ENCODE peak calls at places on chromosomes 7 and 10, in four cellular contexts. P is psoas muscle, U is kidney epithelial cell, V is fibroblast of mammary gland. L is an unnamed sample.
A peak's percentile ranks its signal among the peaks of the same experiment; 100 is the strongest.

GRCh38 chr7:27746978-27747377 is 7.0 kb downstream of the TAX1BP1 start:
- DNase-seq in V (no peak), U (no peak), P (no peak), L (no peak)

GRCh38 chr10:45308707-45309106 is 6.7 kb downstream of the OR13A1 start:
- DNase-seq in V (no peak), P (no peak), U (no peak), L (peak; percentile 2)

GRCh38 chr7:138237995-138238394 is 161.7 kb downstream of the AKR1D1 start:
- DNase-seq in V (no peak), U (no peak), P (no peak), L (no peak)

GRCh38 chr10:122279725-122280141 is 8.6 kb downstream of the BTBD16 start:
- DNase-seq in V (peak; percentile 50), P (no peak), U (no peak), L (peak; percentile 85)

GRCh38 chr10:97520520-97520919 is 21.8 kb downstream of the UBTD1 start:
- DNase-seq in V (no peak), P (no peak), U (no peak), L (no peak)

GRCh38 chr7:69800495-69800894 is 202.2 kb downstream of the AUTS2 start:
- DNase-seq in U (peak; percentile 28), P (no peak), V (peak; percentile 62), L (peak; percentile 18)

GRCh38 chr10:114258274-114258840 is 19.3 kb downstream of the VWA2 start:
- DNase-seq in V (no peak), P (no peak), U (no peak), L (no peak)

GRCh38 chr7:33716581-33717477 is 188.5 kb upstream of the BMPER start:
- DNase-seq in V (peak; percentile 73), P (no peak), U (no peak), L (peak; percentile 85)

GRCh38 chr7:14720792-14721191 is 181.8 kb downstream of the DGKB start:
- DNase-seq in U (no peak), P (no peak), V (peak; percentile 77), L (no peak)

GRCh38 chr10:79148452-79149344 is 79.9 kb downstream of the ZMIZ1 start:
- DNase-seq in V (peak; percentile 76), U (no peak), P (peak; percentile 79), L (no peak)

GRCh38 chr7:108267615-108268014 is 137.5 kb upstream of the LAMB4 start:
- DNase-seq in V (no peak), U (no peak), P (no peak), L (no peak)

GRCh38 chr10:102409604-102410426 is 8.8 kb downstream of the PSD start:
- DNase-seq in V (no peak), U (no peak), P (no peak), L (no peak)

GRCh38 chr7:45136106-45137060 is 21.2 kb upstream of the RAMP3 start:
- DNase-seq in V (peak; percentile 82), P (peak; percentile 44), U (no peak), L (peak; percentile 87)

GRCh38 chr10:129956902-129957673 is 7.0 kb downstream of the EBF3 start:
- DNase-seq in V (no peak), P (no peak), U (no peak), L (no peak)

GRCh38 chr7:34058791-34059550 is 153.6 kb downstream of the BMPER start:
- DNase-seq in V (peak; percentile 48), P (no peak), U (no peak), L (no peak)

GRCh38 chr7:122166708-122167107 is 22.7 kb upstream of the AASS start:
- DNase-seq in V (peak; percentile 56), U (no peak), P (no peak), L (peak; percentile 91)

GRCh38 chr10:29929006-29929405 is 130.4 kb downstream of the JCAD start:
- DNase-seq in V (no peak), P (no peak), U (no peak), L (no peak)

GRCh38 chr10:104472957-104473745 is 119.5 kb downstream of the CFAP58 start:
- DNase-seq in U (no peak), V (peak; percentile 16), P (no peak), L (no peak)

GRCh38 chr7:44385384-44386138 is 60.2 kb upstream of the CAMK2B start:
- DNase-seq in U (no peak), P (no peak), V (no peak), L (peak; percentile 67)

GRCh38 chr7:42174391-42174848 is 62.6 kb downstream of the GLI3 start:
- DNase-seq in U (no peak), V (peak; percentile 71), P (peak; percentile 24), L (no peak)

GRCh38 chr7:83824214-83824613 is 175.3 kb upstream of the SEMA3E start:
- DNase-seq in P (no peak), U (no peak), V (peak; percentile 19), L (peak; percentile 4)

GRCh38 chr10:94293344-94293743 is 69.4 kb downstream of the NOC3L start:
- DNase-seq in P (peak; percentile 20), U (no peak), V (peak; percentile 62), L (no peak)

GRCh38 chr10:7773845-7774801 is 13.7 kb downstream of the KIN start:
- DNase-seq in P (no peak), U (no peak), V (no peak), L (no peak)

GRCh38 chr7:76125560-76125959 is 76.1 kb upstream of the SRRM3 start:
- DNase-seq in V (no peak), P (no peak), U (no peak), L (no peak)

GRCh38 chr10:75283150-75284096 is 47.7 kb upstream of the COMTD1 start:
- DNase-seq in U (no peak), P (no peak), V (peak; percentile 33), L (peak; percentile 43)

DNA sequence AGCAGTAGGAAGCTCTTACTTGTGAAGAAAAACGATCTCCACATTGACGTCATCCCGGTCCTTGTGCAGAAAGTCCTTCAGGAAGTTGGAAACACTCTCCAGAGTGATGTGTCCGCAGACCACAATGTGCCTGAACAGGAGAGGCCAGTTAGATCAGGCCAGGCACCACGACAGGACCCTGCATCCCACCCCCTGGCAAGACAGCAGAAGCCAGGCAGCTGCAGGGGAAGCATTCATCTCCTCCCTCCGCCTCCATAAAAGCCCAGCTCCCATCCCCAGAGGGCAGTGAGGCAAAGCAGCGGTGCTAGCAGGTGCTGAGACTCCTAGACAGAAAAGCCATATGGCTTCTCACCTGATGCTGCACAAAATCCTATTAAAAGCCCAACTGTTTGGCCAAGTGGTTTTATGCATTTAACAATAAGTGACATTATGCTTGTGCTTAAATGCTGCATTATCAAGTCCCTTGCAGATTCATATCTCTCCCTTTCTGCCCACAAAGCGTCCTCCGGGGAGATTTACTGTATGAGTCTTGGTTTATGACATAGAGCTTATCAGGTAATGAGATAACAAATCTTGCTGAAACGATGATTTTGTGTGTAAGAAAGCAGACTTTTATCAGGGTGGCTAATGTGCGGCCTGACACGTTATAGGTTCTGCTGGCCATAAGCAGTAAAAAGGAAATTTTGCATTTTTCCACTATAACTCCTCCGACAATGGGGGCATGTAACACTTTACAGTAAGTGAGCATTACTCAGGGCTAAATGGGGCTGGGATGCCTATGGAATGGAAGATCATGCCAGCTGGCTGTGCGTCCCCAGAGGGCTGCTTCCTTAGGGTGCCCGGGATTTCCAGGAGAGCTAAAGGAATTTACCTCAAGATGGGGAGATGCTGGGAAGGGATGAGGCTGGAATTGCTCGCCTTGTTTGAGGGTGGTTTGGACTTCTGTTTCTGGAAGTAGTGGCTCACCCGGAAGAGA is 546.9 kb downstream of the KCNMA1 start:
- DNase-seq in U (no peak), P (no peak), V (no peak), L (no peak)
- H3K4me3 ChIP-seq in U (no peak overlapping the region), P (no peak overlapping the region), V (no peak overlapping the region), L (no peak overlapping the region)

DNA sequence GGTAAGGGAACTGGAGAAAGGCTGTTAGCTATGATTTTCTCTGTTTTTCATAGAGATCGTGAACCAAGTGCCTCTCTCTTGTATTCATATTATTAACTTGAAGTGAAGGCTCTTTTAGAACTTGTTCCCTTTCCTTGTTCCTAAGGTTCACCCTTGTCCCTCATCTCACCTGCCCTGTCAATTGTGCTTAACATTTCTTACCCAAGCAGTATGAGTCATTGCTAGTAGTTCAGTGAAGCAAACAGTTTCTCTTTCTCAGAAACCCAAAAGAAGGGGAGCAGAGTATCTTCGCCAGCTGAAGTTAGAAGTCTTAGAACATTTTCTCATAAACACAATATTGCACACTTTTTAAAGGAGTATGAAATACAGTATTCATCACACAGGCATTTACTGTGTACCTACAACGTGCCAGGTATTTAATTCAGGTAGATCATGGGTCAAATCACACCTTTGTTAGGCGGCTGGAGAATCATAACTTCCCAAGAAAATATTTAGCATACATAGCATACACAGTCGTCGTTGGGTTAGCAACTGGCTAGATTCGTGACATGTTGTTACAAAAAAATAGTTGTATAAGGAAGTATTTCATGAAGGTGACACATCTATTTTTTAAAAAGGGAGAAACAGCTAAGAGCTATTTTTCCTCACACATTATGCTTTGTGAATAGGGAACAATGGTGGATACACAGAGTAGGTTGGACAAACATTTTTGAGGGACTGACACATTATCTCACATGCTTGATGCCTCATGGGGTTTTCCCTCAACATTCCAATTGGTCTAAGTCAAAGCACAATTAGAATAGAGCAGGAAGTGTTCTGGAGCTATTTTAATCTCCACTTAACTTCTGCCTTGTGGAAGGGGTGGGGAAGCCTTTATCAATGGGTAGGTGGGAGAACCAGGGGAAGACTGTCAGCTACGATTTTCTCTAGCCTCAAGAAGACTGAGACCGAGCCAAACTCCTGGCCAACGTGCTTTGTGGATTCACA is 13.2 kb downstream of the HDAC9 start:
- DNase-seq in P (no peak), V (peak; percentile 94), U (peak; percentile 94), L (peak; percentile 97)
- H3K4me3 ChIP-seq in P (peak overlapping the region; percentile 59), V (peak overlapping the region; percentile 30), U (peak overlapping the region; percentile 42), L (peak overlapping the region; percentile 24)

GRCh38 chr7:101936612-101937231 is 119.3 kb downstream of the CUX1 start:
- DNase-seq in P (peak; percentile 46), U (no peak), V (peak; percentile 34), L (peak; percentile 65)

GRCh38 chr7:101935521-101936141 is 118.2 kb downstream of the CUX1 start:
- DNase-seq in V (no peak), U (no peak), P (peak; percentile 72), L (no peak)

GRCh38 chr7:101938115-101938514 is 120.7 kb downstream of the CUX1 start:
- DNase-seq in P (no peak), V (no peak), U (no peak), L (no peak)

GRCh38 chr7:101934618-101935017 is 117.2 kb downstream of the CUX1 start:
- DNase-seq in P (no peak), V (no peak), U (no peak), L (no peak)

GRCh38 chr7:101936223-101936611 is 118.8 kb downstream of the CUX1 start:
- DNase-seq in P (no peak), V (no peak), U (no peak), L (no peak)
- H3K4me3 ChIP-seq in P (peak overlapping the region; percentile 56), V (peak overlapping the region; percentile 15), U (no peak overlapping the region), L (peak overlapping the region; percentile 47)

GRCh38 chr7:135390829-135391228 is 119.1 kb downstream of the CNOT4 start:
- DNase-seq in P (no peak), U (no peak), V (no peak), L (no peak)

GRCh38 chr7:135389971-135390370 is 119.9 kb downstream of the CNOT4 start:
- DNase-seq in P (no peak), V (no peak), U (no peak), L (no peak)

GRCh38 chr7:135392701-135393100 is 117.2 kb downstream of the CNOT4 start:
- DNase-seq in U (no peak), V (no peak), P (no peak), L (no peak)

GRCh38 chr7:135388616-135389015 is 121.3 kb downstream of the CNOT4 start:
- DNase-seq in P (no peak), V (no peak), U (no peak), L (no peak)

DNA sequence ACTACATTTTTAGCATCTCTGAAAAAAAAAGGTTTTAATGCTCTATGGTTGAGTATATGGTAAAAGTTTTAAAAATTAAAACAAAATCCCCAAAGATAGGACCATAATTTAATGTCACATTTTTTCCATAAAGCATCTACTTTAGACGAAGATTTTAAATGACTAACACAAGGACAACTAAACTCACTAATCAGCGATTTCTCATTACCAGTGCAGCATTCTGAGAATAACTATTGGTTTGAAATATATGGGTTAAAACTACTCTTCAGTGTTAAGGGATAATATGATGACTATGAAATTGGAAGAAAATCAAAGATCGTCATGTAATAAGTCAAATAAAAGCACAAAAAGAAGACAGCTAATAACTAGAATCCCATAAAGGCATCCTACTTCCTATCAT is 118.4 kb downstream of the CNOT4 start:
- DNase-seq in P (no peak), U (no peak), V (no peak), L (no peak)
- H3K4me3 ChIP-seq in P (no peak overlapping the region), U (no peak overlapping the region), V (no peak overlapping the region), L (no peak overlapping the region)